ENCODE peak calls at places on chromosomes 5 and 9, in seven cellular contexts. L is stimulated activated CD4-positive, alpha-beta T cell treated with anti-CD3 and anti-CD28 coated beads, TNF-alpha, amount 100 ng/mL, for 1 hour; X is mucosa of gallbladder; Z is HT-29; A is HCEC 1CT; K is Kasumi-1; C is HFFc6. B is an unnamed sample.

GRCh38 chr9:126327750-126328120 is 1.1 kb downstream of the MVB12B start:
- DNase-seq in X (no peak), L (no peak), Z (no peak), A (no peak), C (no peak), K (no peak), B (no peak)

GRCh38 chr5:115396698-115397097 is 100.2 kb upstream of the CCDC112 start:
- DNase-seq in Z (no peak), L (no peak), A (no peak), C (peak; percentile 25), K (no peak), X (no peak), B (no peak)

GRCh38 chr5:154242964-154243376 is 52.4 kb downstream of the GALNT10 start:
- DNase-seq in K (no peak), L (no peak), X (no peak), Z (no peak), A (no peak), C (no peak), B (no peak)

GRCh38 chr5:55601209-55601618 is 66.5 kb upstream of the PLPP1 start:
- DNase-seq in X (peak; percentile 77), K (no peak), A (peak; percentile 85), L (no peak), C (peak; percentile 93), Z (peak; percentile 85), B (peak; percentile 62)

GRCh38 chr5:51908215-51908614 is 525.0 kb downstream of the ISL1 start:
- DNase-seq in A (no peak), Z (no peak), X (no peak), K (no peak), L (no peak), C (no peak), B (no peak)

GRCh38 chr5:53980061-53980460 is 330.3 kb downstream of the ARL15 start:
- DNase-seq in Z (no peak), K (no peak), C (no peak), A (no peak), L (no peak), X (no peak), B (no peak)

GRCh38 chr9:128702949-128703615 is 779 bp downstream of the PKN3 start:
- DNase-seq in Z (no peak), C (no peak), A (no peak), K (peak; percentile 30), X (no peak), L (no peak), B (peak; percentile 61)

GRCh38 chr5:43619380-43619779 is 16.4 kb downstream of the NNT start:
- DNase-seq in X (no peak), A (no peak), K (no peak), C (no peak), Z (no peak), L (no peak), B (no peak)

GRCh38 chr9:73807956-73808355 is 656.3 kb downstream of the ANXA1 start:
- DNase-seq in X (no peak), A (no peak), L (no peak), Z (no peak), C (no peak), K (no peak), B (no peak)

GRCh38 chr5:113292535-113292934 is 142.3 kb downstream of the TSSK1B start:
- DNase-seq in A (no peak), L (no peak), C (no peak), X (no peak), K (no peak), Z (no peak), B (no peak)

GRCh38 chr9:16598316-16598715 is 272.2 kb downstream of the BNC2 start:
- DNase-seq in K (no peak), Z (no peak), A (peak; percentile 5), X (no peak), C (no peak), L (no peak), B (no peak)

GRCh38 chr5:83919071-83920041 is 198.7 kb upstream of the HAPLN1 start:
- DNase-seq in C (no peak), K (peak; percentile 50), X (no peak), A (peak; percentile 16), Z (no peak), L (no peak), B (no peak)

GRCh38 chr5:88419931-88420330 is 151.3 kb upstream of the TMEM161B start:
- DNase-seq in X (no peak), K (no peak), A (no peak), L (no peak), Z (no peak), C (no peak), B (no peak)

GRCh38 chr5:172412724-172413260 is 41.5 kb downstream of the SH3PXD2B start:
- DNase-seq in K (peak; percentile 83), A (peak; percentile 69), X (peak; percentile 68), L (no peak), C (peak; percentile 89), Z (no peak), B (peak; percentile 88)

GRCh38 chr5:134072471-134073220 is 41.8 kb upstream of the TCF7 start:
- DNase-seq in X (no peak), K (no peak), Z (no peak), C (no peak), A (no peak), L (no peak), B (no peak)

GRCh38 chr9:655875-656274 is 185.6 kb upstream of the DMRT1 start:
- DNase-seq in Z (no peak), L (no peak), A (no peak), X (peak; percentile 47), K (no peak), C (no peak), B (peak; percentile 64)

GRCh38 chr5:74556631-74557595 is 83.6 kb downstream of the ENC1 start:
- DNase-seq in A (no peak), K (no peak), L (no peak), X (no peak), Z (no peak), C (peak; percentile 68), B (no peak)

GRCh38 chr9:88645172-88645868 is 110.3 kb downstream of the NXNL2 start:
- DNase-seq in Z (no peak), X (no peak), C (no peak), A (no peak), K (no peak), L (no peak), B (no peak)

GRCh38 chr5:22896155-22896554 is 43.0 kb upstream of the CDH12 start:
- DNase-seq in X (no peak), L (no peak), Z (no peak), A (no peak), K (no peak), C (no peak), B (no peak)

GRCh38 chr5:116494784-116495480 is 79.7 kb downstream of the SEMA6A start:
- DNase-seq in C (no peak), X (no peak), K (no peak), Z (no peak), L (no peak), A (no peak), B (no peak)

GRCh38 chr9:125293134-125293533 is 31.5 kb downstream of the GAPVD1 start:
- DNase-seq in X (no peak), L (no peak), K (no peak), C (no peak), Z (no peak), A (no peak), B (no peak)

GRCh38 chr5:38500861-38501260 is 55.6 kb downstream of the LIFR start:
- DNase-seq in Z (no peak), A (peak; percentile 80), X (no peak), L (no peak), C (peak; percentile 56), K (no peak), B (no peak)

GRCh38 chr5:173330151-173330855 is 2.1 kb upstream of the STC2 start:
- DNase-seq in A (no peak), X (no peak), Z (no peak), K (peak; percentile 9), C (no peak), L (no peak), B (no peak)

B was measured in lower lobe of right lung.